ENCODE peak calls at places on chromosome 13, in four cellular contexts. S is HepG2, X is K562, L is GM12878. N is an unnamed sample.

GRCh38 chr13:21749410-21749809 is 78.5 kb downstream of the FGF9 start:
- DNase-seq in X (no peak), S (peak), L (no peak), N (no peak)

GRCh38 chr13:99516153-99516929 is 15.1 kb downstream of the TM9SF2 start:
- DNase-seq in S (no peak), L (no peak), X (no peak), N (no peak)

GRCh38 chr13:39501711-39502324 is 101.2 kb downstream of the LHFPL6 start:
- DNase-seq in L (no peak), X (no peak), S (no peak), N (no peak)

GRCh38 chr13:75621147-75621546 is 15.0 kb upstream of the LMO7 start:
- DNase-seq in S (no peak), L (no peak), X (no peak), N (no peak)

GRCh38 chr13:86986448-86986847 is 684.7 kb upstream of the SLITRK5 start:
- DNase-seq in L (no peak), S (peak), X (no peak), N (no peak)

GRCh38 chr13:46782066-46782465 is 14.9 kb downstream of the ESD start:
- DNase-seq in X (no peak), S (no peak), L (no peak), N (no peak)

GRCh38 chr13:68535329-68535728 is 1305.2 kb upstream of the PCDH9 start:
- DNase-seq in X (no peak), L (no peak), S (no peak), N (no peak)

GRCh38 chr13:43804461-43805070 is 17.8 kb upstream of the ENOX1 start:
- DNase-seq in L (peak), X (peak), S (peak), N (no peak)

GRCh38 chr13:80463673-80464352 is 122.9 kb upstream of the SPRY2 start:
- DNase-seq in S (no peak), X (no peak), L (no peak), N (no peak)

GRCh38 chr13:110137677-110138008 is 169.3 kb downstream of the COL4A1 start:
- DNase-seq in S (peak), L (no peak), X (peak), N (peak)

GRCh38 chr13:95656386-95657015 is 12.0 kb upstream of the DZIP1 start:
- DNase-seq in S (no peak), X (no peak), L (no peak), N (no peak)

GRCh38 chr13:74210693-74211393 is 76.6 kb upstream of the KLF12 start:
- DNase-seq in S (no peak), L (no peak), X (no peak), N (peak)

GRCh38 chr13:26718146-26718545 is 42.4 kb downstream of the GPR12 start:
- DNase-seq in S (no peak), L (no peak), X (no peak), N (no peak)

GRCh38 chr13:107144432-107144831 is 576.5 kb upstream of the ARGLU1 start:
- DNase-seq in X (no peak), S (no peak), L (no peak), N (no peak)
- TF ChIP-seq BHLHE40 in X (no peak), S (no peak), L (no peak), N (no peak)

GRCh38 chr13:113641426-113641825 is 16.6 kb downstream of the ATP4B start:
- DNase-seq in X (no peak), S (no peak), L (no peak), N (no peak)
- TF ChIP-seq SP1 in X (no peak), S (no peak), L (no peak), N (no peak)

GRCh38 chr13:29162638-29163037 is 342.5 kb downstream of the MTUS2 start:
- DNase-seq in X (no peak), L (no peak), S (no peak), N (no peak)

GRCh38 chr13:29161653-29162052 is 341.5 kb downstream of the MTUS2 start:
- DNase-seq in X (no peak), L (no peak), S (no peak), N (no peak)

GRCh38 chr13:29165216-29165615 is 345.1 kb downstream of the MTUS2 start:
- DNase-seq in S (no peak), X (no peak), L (no peak), N (no peak)

GRCh38 chr13:29170451-29171082 is 350.4 kb downstream of the MTUS2 start:
- DNase-seq in L (no peak), S (no peak), X (no peak), N (no peak)

GRCh38 chr13:29165840-29166239 is 345.7 kb downstream of the MTUS2 start:
- DNase-seq in L (no peak), X (no peak), S (no peak), N (no peak)
- TF ChIP-seq FOXM1 in L (no peak), X (no peak), S (no peak), N (no peak)

GRCh38 chr13:105915451-105915850 is 620.0 kb downstream of the EFNB2 start:
- DNase-seq in X (no peak), S (no peak), L (no peak), N (no peak)

GRCh38 chr13:105920375-105920774 is 615.1 kb downstream of the EFNB2 start:
- DNase-seq in L (no peak), X (no peak), S (no peak), N (no peak)

GRCh38 chr13:105914637-105915036 is 620.8 kb downstream of the EFNB2 start:
- DNase-seq in L (no peak), S (no peak), X (no peak), N (no peak)

GRCh38 chr13:105921711-105922110 is 613.8 kb downstream of the EFNB2 start:
- DNase-seq in S (no peak), X (no peak), L (no peak), N (no peak)

GRCh38 chr13:105918842-105919741 is 616.4 kb downstream of the EFNB2 start:
- DNase-seq in S (peak), X (no peak), L (no peak), N (peak)
- TF ChIP-seq BHLHE40 in S (no peak), X (no peak), L (no peak), N (no peak)